ENCODE peak calls at places on chromosomes 7 and 10, in eight cellular contexts. E is EL; N is stimulated activated CD4-positive, alpha-beta T cell treated with anti-CD3 and anti-CD28 coated beads, Interleukin-2, amount 100 ng/mL, for 24 hours; F is AG20443; Y is iPS-NIHi11; B is B cell; R is pancreas; L is HT-29. M is an unnamed sample.

GRCh38 chr7:147547252-147547897 is 1043.2 kb upstream of the C7orf33 start:
- DNase-seq in B (no peak), N (no peak), F (peak), Y (peak), R (peak), E (peak), L (peak), M (peak)

GRCh38 chr7:4246536-4246935 is 435.6 kb upstream of the FOXK1 start:
- DNase-seq in E (no peak), N (no peak), B (no peak), L (no peak), Y (no peak), F (no peak), R (no peak), M (no peak)

GRCh38 chr7:1930381-1931065 is 260.4 kb downstream of the ELFN1 start:
- DNase-seq in F (no peak), L (no peak), R (no peak), N (no peak), B (no peak), E (no peak), Y (no peak), M (no peak)

GRCh38 chr7:76057813-76058145 is 9.9 kb downstream of the MDH2 start:
- DNase-seq in F (no peak), N (no peak), B (no peak), Y (no peak), E (no peak), L (no peak), R (peak), M (no peak)

GRCh38 chr10:79383974-79384606 is 36.8 kb downstream of the PPIF start:
- DNase-seq in F (no peak), N (peak), B (no peak), R (no peak), Y (no peak), E (no peak), L (no peak), M (no peak)

GRCh38 chr7:106568680-106569499 is 92.1 kb downstream of the CCDC71L start:
- DNase-seq in E (peak), B (no peak), L (no peak), R (no peak), Y (peak), F (peak), N (no peak), M (peak)

GRCh38 chr7:80618105-80618504 is 20.3 kb upstream of the CD36 start:
- DNase-seq in R (no peak), E (no peak), N (no peak), Y (no peak), F (no peak), B (no peak), L (no peak), M (no peak)

GRCh38 chr7:87599336-87599735 is 1.3 kb downstream of the ABCB1 start:
- DNase-seq in B (peak), F (no peak), L (no peak), Y (no peak), E (no peak), R (no peak), N (peak), M (peak)

GRCh38 chr7:51298912-51299311 is 17.7 kb downstream of the COBL start:
- DNase-seq in E (no peak), F (no peak), R (no peak), N (no peak), B (no peak), Y (no peak), L (no peak), M (no peak)

GRCh38 chr7:87567052-87567451 is 33.6 kb downstream of the ABCB1 start:
- DNase-seq in N (no peak), Y (no peak), R (no peak), L (no peak), F (no peak), B (no peak), E (no peak), M (no peak)

GRCh38 chr10:129459762-129460539 is 7.1 kb upstream of the MGMT start:
- DNase-seq in R (no peak), B (no peak), F (no peak), E (no peak), Y (no peak), L (no peak), N (no peak), M (no peak)

GRCh38 chr10:117448840-117449239 is 73.6 kb upstream of the PDZD8 start:
- DNase-seq in B (no peak), N (no peak), F (no peak), E (no peak), L (no peak), Y (no peak), R (no peak), M (no peak)

GRCh38 chr10:125123363-125124113 is 36.8 kb downstream of the CTBP2 start:
- DNase-seq in E (peak), Y (peak), N (no peak), L (peak), R (peak), B (no peak), F (peak), M (peak)

GRCh38 chr7:1314021-1314907 is 81.6 kb downstream of the UNCX start:
- DNase-seq in N (no peak), E (no peak), L (no peak), R (no peak), B (peak), F (no peak), Y (no peak), M (no peak)

GRCh38 chr7:41969713-41970112 is 266.8 kb upstream of the INHBA start:
- DNase-seq in L (no peak), N (no peak), F (peak), B (no peak), E (no peak), R (no peak), Y (no peak), M (no peak)

GRCh38 chr7:73905360-73905759 is 44.4 kb downstream of the TMEM270 start:
- DNase-seq in R (no peak), Y (peak), E (no peak), F (no peak), L (no peak), N (no peak), B (no peak), M (no peak)

GRCh38 chr7:42180806-42181205 is 56.2 kb downstream of the GLI3 start:
- DNase-seq in F (no peak), N (no peak), E (no peak), L (no peak), Y (no peak), B (no peak), R (no peak), M (no peak)

GRCh38 chr7:92135490-92135889 is 1.2 kb upstream of the CYP51A1 start:
- DNase-seq in L (no peak), N (no peak), Y (no peak), F (no peak), E (no peak), R (no peak), B (no peak), M (no peak)

GRCh38 chr7:55574062-55574717 is 1.9 kb upstream of the VOPP1 start:
- DNase-seq in B (no peak), F (no peak), N (no peak), E (no peak), R (no peak), L (no peak), Y (no peak), M (no peak)

GRCh38 chr7:1295776-1296726 is 63.4 kb downstream of the UNCX start:
- DNase-seq in L (no peak), N (no peak), R (no peak), F (no peak), E (no peak), Y (no peak), B (no peak), M (no peak)

GRCh38 chr7:79353720-79354468 is 99.6 kb downstream of the MAGI2 start:
- DNase-seq in F (no peak), L (no peak), B (no peak), N (no peak), E (no peak), R (no peak), Y (no peak), M (no peak)

GRCh38 chr7:82677493-82677892 is 233.9 kb upstream of the CACNA2D1 start:
- DNase-seq in R (no peak), B (no peak), Y (no peak), L (no peak), F (no peak), E (peak), N (peak), M (peak)

GRCh38 chr10:1347525-1347924 is 291.3 kb downstream of the WDR37 start:
- DNase-seq in Y (no peak), F (no peak), L (no peak), R (no peak), N (no peak), E (no peak), B (no peak), M (no peak)

GRCh38 chr7:94338921-94339371 is 55.7 kb upstream of the COL1A2 start:
- DNase-seq in N (no peak), Y (no peak), E (peak), L (no peak), F (peak), B (no peak), R (no peak), M (no peak)

GRCh38 chr10:46541017-46541661 is 15.3 kb downstream of the GPRIN2 start:
- DNase-seq in Y (peak), L (no peak), N (no peak), R (peak), B (peak), F (peak), E (no peak), M (no peak)

GRCh38 chr7:106618480-106618879 is 42.5 kb downstream of the CCDC71L start:
- DNase-seq in N (no peak), F (no peak), E (peak), R (no peak), B (no peak), L (no peak), Y (no peak), M (no peak)

GRCh38 chr10:10993785-10994184 is 23.9 kb upstream of the CELF2 start:
- DNase-seq in L (no peak), N (no peak), B (no peak), Y (no peak), E (no peak), R (no peak), F (no peak), M (no peak)

GRCh38 chr10:75104842-75105241 is 6.6 kb upstream of the SAMD8 start:
- DNase-seq in Y (no peak), N (no peak), R (no peak), F (no peak), B (no peak), E (no peak), L (no peak), M (no peak)

GRCh38 chr7:28903779-28904538 is 54.2 kb downstream of the TRIL start:
- DNase-seq in R (no peak), N (no peak), L (no peak), F (no peak), E (no peak), Y (no peak), B (no peak), M (no peak)

GRCh38 chr10:103281753-103282152 is 4.8 kb downstream of the INA start:
- DNase-seq in E (peak), R (no peak), L (no peak), B (no peak), F (no peak), N (no peak), Y (peak), M (no peak)

GRCh38 chr10:34489973-34490372 is 325.1 kb downstream of the PARD3 start:
- DNase-seq in B (no peak), Y (no peak), E (peak), N (no peak), R (no peak), F (peak), L (no peak), M (no peak)

GRCh38 chr7:78018541-78019456 is 220.2 kb downstream of the PHTF2 start:
- DNase-seq in L (peak), Y (no peak), B (no peak), R (peak), F (peak), E (peak), N (peak), M (peak)

GRCh38 chr10:46299531-46300366 is 13.0 kb downstream of the ANTXRL start:
- DNase-seq in R (no peak), F (no peak), N (no peak), Y (peak), B (peak), L (no peak), E (no peak), M (no peak)

GRCh38 chr10:93995598-93996271 is 2.0 kb downstream of the PLCE1 start:
- DNase-seq in E (peak), L (peak), N (no peak), B (no peak), F (peak), R (no peak), Y (no peak), M (peak)

GRCh38 chr10:15485684-15486316 is 114.7 kb upstream of the FAM171A1 start:
- DNase-seq in N (no peak), Y (no peak), L (no peak), E (peak), R (no peak), F (peak), B (no peak), M (no peak)

GRCh38 chr10:11823989-11824346 is 812 bp downstream of the PROSER2 start:
- DNase-seq in R (no peak), F (no peak), B (no peak), N (no peak), L (peak), E (no peak), Y (no peak), M (no peak)

GRCh38 chr10:131653550-131654470 is 247.0 kb upstream of the PPP2R2D start:
- DNase-seq in R (no peak), E (no peak), B (no peak), F (no peak), L (no peak), N (no peak), Y (no peak), M (no peak)

GRCh38 chr7:81499262-81500116 is 270.4 kb downstream of the HGF start:
- DNase-seq in B (no peak), F (peak), L (peak), E (peak), N (no peak), Y (peak), R (no peak), M (peak)

GRCh38 chr7:120941856-120942255 is 8.7 kb upstream of the ING3 start:
- DNase-seq in E (no peak), L (no peak), Y (no peak), F (no peak), B (no peak), R (no peak), N (no peak), M (no peak)

GRCh38 chr10:89414879-89415821 is 782 bp downstream of the IFIT5 start:
- DNase-seq in E (peak), F (peak), R (peak), N (peak), B (peak), Y (peak), L (peak), M (peak)

M was measured in SW480.